ENCODE peak calls at places on chromosomes 11 and 22, in eight cellular contexts. One of them, this sample, is unnamed.

GRCh38 chr11:2107941-2108630 is 31.1 kb downstream of the IGF2 start:
- DNase-seq in nucleus accumbens: no peak
- DNase-seq in brain microvascular endothelial cell: no peak
- DNase-seq in HCT116: no peak
- DNase-seq in M059J: no peak
- DNase-seq in D341Med: no peak
- DNase-seq in HL-60: no peak
- DNase-seq in GM06990: no peak
- DNase-seq in this sample: no peak

GRCh38 chr11:131951146-131951545 is 580.7 kb downstream of the NTM start:
- DNase-seq in HCT116: no peak
- DNase-seq in GM06990: no peak
- DNase-seq in D341Med: no peak
- DNase-seq in HL-60: no peak
- DNase-seq in M059J: no peak
- DNase-seq in nucleus accumbens: no peak
- DNase-seq in brain microvascular endothelial cell: no peak
- DNase-seq in this sample: no peak

GRCh38 chr22:38452373-38453064 is 2.5 kb downstream of the KCNJ4 start:
- DNase-seq in M059J: peak; percentile 42
- DNase-seq in brain microvascular endothelial cell: no peak
- DNase-seq in D341Med: no peak
- DNase-seq in HL-60: no peak
- DNase-seq in GM06990: no peak
- DNase-seq in HCT116: no peak
- DNase-seq in nucleus accumbens: peak; percentile 18
- DNase-seq in this sample: no peak

GRCh38 chr11:47351159-47352126 is 1.1 kb downstream of the MYBPC3 start:
- DNase-seq in brain microvascular endothelial cell: no peak
- DNase-seq in nucleus accumbens: no peak
- DNase-seq in HCT116: no peak
- DNase-seq in GM06990: no peak
- DNase-seq in D341Med: no peak
- DNase-seq in HL-60: no peak
- DNase-seq in M059J: no peak
- DNase-seq in this sample: no peak

GRCh38 chr22:29245626-29246385 is 22.0 kb downstream of the RHBDD3 start:
- DNase-seq in HL-60: peak; percentile 41
- DNase-seq in GM06990: peak; percentile 46
- DNase-seq in nucleus accumbens: no peak
- DNase-seq in brain microvascular endothelial cell: peak; percentile 53
- DNase-seq in M059J: peak; percentile 45
- DNase-seq in D341Med: peak; percentile 87
- DNase-seq in HCT116: peak; percentile 34
- DNase-seq in this sample: peak; percentile 89

GRCh38 chr11:23181022-23181807 is 320.9 kb upstream of the CCDC179 start:
- DNase-seq in HL-60: no peak
- DNase-seq in brain microvascular endothelial cell: no peak
- DNase-seq in D341Med: no peak
- DNase-seq in HCT116: no peak
- DNase-seq in M059J: no peak
- DNase-seq in nucleus accumbens: no peak
- DNase-seq in GM06990: no peak
- DNase-seq in this sample: no peak

GRCh38 chr11:28011813-28012212 is 96.1 kb downstream of the KIF18A start:
- DNase-seq in D341Med: no peak
- DNase-seq in HL-60: no peak
- DNase-seq in GM06990: no peak
- DNase-seq in M059J: no peak
- DNase-seq in HCT116: no peak
- DNase-seq in brain microvascular endothelial cell: no peak
- DNase-seq in nucleus accumbens: no peak
- DNase-seq in this sample: no peak

GRCh38 chr22:45328822-45329535 is 19.2 kb downstream of the FAM118A start:
- DNase-seq in HL-60: no peak
- DNase-seq in GM06990: no peak
- DNase-seq in brain microvascular endothelial cell: no peak
- DNase-seq in D341Med: peak; percentile 80
- DNase-seq in HCT116: no peak
- DNase-seq in nucleus accumbens: no peak
- DNase-seq in M059J: no peak
- DNase-seq in this sample: no peak

GRCh38 chr11:102807921-102808320 is 10.0 kb upstream of the MMP1 start:
- DNase-seq in HL-60: no peak
- DNase-seq in D341Med: peak; percentile 38
- DNase-seq in HCT116: peak; percentile 75
- DNase-seq in M059J: no peak
- DNase-seq in nucleus accumbens: no peak
- DNase-seq in brain microvascular endothelial cell: peak; percentile 9
- DNase-seq in GM06990: no peak
- DNase-seq in this sample: peak; percentile 79

GRCh38 chr11:3167143-3168119 is 2.3 kb upstream of the OSBPL5 start:
- DNase-seq in HCT116: no peak
- DNase-seq in brain microvascular endothelial cell: no peak
- DNase-seq in nucleus accumbens: no peak
- DNase-seq in HL-60: no peak
- DNase-seq in D341Med: no peak
- DNase-seq in M059J: peak; percentile 29
- DNase-seq in GM06990: no peak
- DNase-seq in this sample: no peak

GRCh38 chr22:29617922-29618629 is 14.6 kb downstream of the NF2 start:
- DNase-seq in GM06990: no peak
- DNase-seq in nucleus accumbens: no peak
- DNase-seq in M059J: peak; percentile 91
- DNase-seq in brain microvascular endothelial cell: no peak
- DNase-seq in D341Med: no peak
- DNase-seq in HL-60: no peak
- DNase-seq in HCT116: peak; percentile 71
- DNase-seq in this sample: no peak

GRCh38 chr22:17155941-17156340 is 3.1 kb downstream of the HDHD5 start:
- DNase-seq in M059J: no peak
- DNase-seq in brain microvascular endothelial cell: no peak
- DNase-seq in HL-60: no peak
- DNase-seq in D341Med: no peak
- DNase-seq in nucleus accumbens: no peak
- DNase-seq in GM06990: no peak
- DNase-seq in HCT116: no peak
- DNase-seq in this sample: no peak

GRCh38 chr11:72719144-72719543 is 33.1 kb downstream of the ARAP1 start:
- DNase-seq in nucleus accumbens: no peak
- DNase-seq in brain microvascular endothelial cell: no peak
- DNase-seq in HCT116: no peak
- DNase-seq in GM06990: no peak
- DNase-seq in D341Med: no peak
- DNase-seq in HL-60: no peak
- DNase-seq in M059J: peak; percentile 66
- DNase-seq in this sample: no peak

GRCh38 chr22:24315367-24315781 is 44.7 kb downstream of the SPECC1L start:
- DNase-seq in M059J: peak; percentile 73
- DNase-seq in D341Med: no peak
- DNase-seq in nucleus accumbens: no peak
- DNase-seq in GM06990: no peak
- DNase-seq in HCT116: no peak
- DNase-seq in HL-60: no peak
- DNase-seq in brain microvascular endothelial cell: no peak
- DNase-seq in this sample: no peak

GRCh38 chr22:37742374-37743092 is 45.7 kb downstream of the TRIOBP start:
- DNase-seq in D341Med: no peak
- DNase-seq in brain microvascular endothelial cell: peak; percentile 72
- DNase-seq in HCT116: peak; percentile 96
- DNase-seq in GM06990: no peak
- DNase-seq in M059J: peak; percentile 95
- DNase-seq in nucleus accumbens: no peak
- DNase-seq in HL-60: no peak
- DNase-seq in this sample: no peak

GRCh38 chr22:44616882-44617655 is 84.9 kb upstream of the PRR5 start:
- DNase-seq in M059J: no peak
- DNase-seq in HCT116: no peak
- DNase-seq in nucleus accumbens: no peak
- DNase-seq in D341Med: no peak
- DNase-seq in GM06990: no peak
- DNase-seq in brain microvascular endothelial cell: no peak
- DNase-seq in HL-60: no peak
- DNase-seq in this sample: no peak

GRCh38 chr11:112024778-112025678 is at the start of gene DLAT:
- DNase-seq in GM06990: peak; percentile 94
- DNase-seq in M059J: peak; percentile 82
- DNase-seq in HL-60: peak; percentile 92
- DNase-seq in D341Med: peak; percentile 89
- DNase-seq in nucleus accumbens: peak; percentile 67
- DNase-seq in brain microvascular endothelial cell: peak; percentile 70
- DNase-seq in HCT116: peak; percentile 86
- DNase-seq in this sample: peak; percentile 97

GRCh38 chr11:28342704-28343103 is 234.5 kb downstream of the METTL15 start:
- DNase-seq in HL-60: no peak
- DNase-seq in HCT116: no peak
- DNase-seq in M059J: no peak
- DNase-seq in D341Med: no peak
- DNase-seq in GM06990: no peak
- DNase-seq in nucleus accumbens: no peak
- DNase-seq in brain microvascular endothelial cell: no peak
- DNase-seq in this sample: no peak

GRCh38 chr11:17208257-17208999 is 642 bp upstream of the PIK3C2A start:
- DNase-seq in brain microvascular endothelial cell: peak; percentile 50
- DNase-seq in M059J: peak; percentile 87
- DNase-seq in HL-60: no peak
- DNase-seq in D341Med: peak; percentile 77
- DNase-seq in HCT116: peak; percentile 82
- DNase-seq in nucleus accumbens: peak; percentile 50
- DNase-seq in GM06990: no peak
- DNase-seq in this sample: peak; percentile 33

GRCh38 chr22:49137216-49137840 is 690.3 kb downstream of the BRD1 start:
- DNase-seq in M059J: no peak
- DNase-seq in nucleus accumbens: no peak
- DNase-seq in HL-60: no peak
- DNase-seq in GM06990: no peak
- DNase-seq in D341Med: no peak
- DNase-seq in brain microvascular endothelial cell: no peak
- DNase-seq in HCT116: no peak
- DNase-seq in this sample: no peak

GRCh38 chr11:122210378-122210995 is 94.5 kb upstream of the BLID start:
- DNase-seq in M059J: peak; percentile 50
- DNase-seq in HL-60: no peak
- DNase-seq in brain microvascular endothelial cell: no peak
- DNase-seq in GM06990: no peak
- DNase-seq in nucleus accumbens: no peak
- DNase-seq in HCT116: no peak
- DNase-seq in D341Med: no peak
- DNase-seq in this sample: no peak

GRCh38 chr11:68049509-68050370 is 10.9 kb downstream of the TCIRG1 start:
- DNase-seq in nucleus accumbens: no peak
- DNase-seq in GM06990: no peak
- DNase-seq in HL-60: peak; percentile 31
- DNase-seq in brain microvascular endothelial cell: no peak
- DNase-seq in M059J: peak; percentile 57
- DNase-seq in D341Med: peak; percentile 28
- DNase-seq in HCT116: no peak
- DNase-seq in this sample: no peak

GRCh38 chr11:25860677-25861445 is 471.1 kb upstream of the ANO3 start:
- DNase-seq in brain microvascular endothelial cell: peak; percentile 29
- DNase-seq in M059J: no peak
- DNase-seq in nucleus accumbens: no peak
- DNase-seq in GM06990: no peak
- DNase-seq in HL-60: no peak
- DNase-seq in HCT116: no peak
- DNase-seq in D341Med: no peak
- DNase-seq in this sample: no peak

GRCh38 chr11:113697798-113698407 is 8.2 kb downstream of the TMPRSS5 start:
- DNase-seq in nucleus accumbens: no peak
- DNase-seq in HL-60: no peak
- DNase-seq in brain microvascular endothelial cell: no peak
- DNase-seq in GM06990: no peak
- DNase-seq in HCT116: no peak
- DNase-seq in M059J: peak; percentile 65
- DNase-seq in D341Med: no peak
- DNase-seq in this sample: no peak

GRCh38 chr11:123510579-123510905 is 80.5 kb downstream of the GRAMD1B start:
- DNase-seq in D341Med: no peak
- DNase-seq in HL-60: no peak
- DNase-seq in M059J: no peak
- DNase-seq in nucleus accumbens: no peak
- DNase-seq in brain microvascular endothelial cell: no peak
- DNase-seq in HCT116: no peak
- DNase-seq in GM06990: no peak
- DNase-seq in this sample: no peak